ENCODE peak calls at places on chromosomes 7 and 10, in four cellular contexts. N is astrocyte of the spinal cord, R is left cardiac atrium, K is GM06990. L is an unnamed sample.

GRCh38 chr10:17101257-17101909 is 28.2 kb downstream of the CUBN start:
- DNase-seq in N (no peak), R (no peak), K (no peak), L (no peak)

GRCh38 chr10:75431180-75432111 is at the start of gene LRMDA:
- DNase-seq in N (no peak), R (peak), K (no peak), L (peak)

GRCh38 chr10:76324283-76324682 is 892.9 kb downstream of the LRMDA start:
- DNase-seq in N (peak), R (peak), K (no peak), L (peak)

GRCh38 chr10:116240551-116240950 is 32.5 kb downstream of the GFRA1 start:
- DNase-seq in R (no peak), K (no peak), N (no peak), L (no peak)

GRCh38 chr10:66294538-66294937 is 631.3 kb upstream of the LRRTM3 start:
- DNase-seq in R (no peak), K (no peak), N (no peak), L (no peak)

GRCh38 chr10:122637371-122637770 is 62.3 kb downstream of the C10orf120 start:
- DNase-seq in R (peak), K (no peak), N (no peak), L (peak)

GRCh38 chr7:90988523-90988922 is 275.7 kb upstream of the FZD1 start:
- DNase-seq in K (no peak), N (no peak), R (no peak), L (no peak)

GRCh38 chr7:20798081-20798693 is 11.5 kb upstream of the SP8 start:
- DNase-seq in N (no peak), R (peak), K (peak), L (no peak)

GRCh38 chr10:114243661-114244060 is 4.6 kb downstream of the VWA2 start:
- DNase-seq in N (no peak), R (no peak), K (no peak), L (no peak)

GRCh38 chr7:112546723-112547513 is 66.1 kb downstream of the LSMEM1 start:
- DNase-seq in N (no peak), K (no peak), R (no peak), L (no peak)

GRCh38 chr10:34758447-34758996 is 56.6 kb downstream of the PARD3 start:
- DNase-seq in N (peak), K (peak), R (no peak), L (no peak)

GRCh38 chr7:76302299-76303056 is at the start of gene HSPB1:
- DNase-seq in N (peak), R (peak), K (peak), L (peak)

GRCh38 chr10:6990891-6991290 is 410.8 kb upstream of the PRKCQ start:
- DNase-seq in K (no peak), R (no peak), N (no peak), L (no peak)

GRCh38 chr10:42941790-42942189 is 135.1 kb upstream of the RET start:
- DNase-seq in N (no peak), K (no peak), R (no peak), L (no peak)

GRCh38 chr7:30755384-30756154 is 3.6 kb downstream of the INMT start:
- DNase-seq in N (no peak), R (peak), K (no peak), L (peak)

GRCh38 chr10:7887417-7887816 is 69.1 kb downstream of the TAF3 start:
- DNase-seq in N (peak), R (no peak), K (no peak), L (no peak)

GRCh38 chr10:110446954-110447608 is 50.6 kb upstream of the DUSP5 start:
- DNase-seq in R (peak), K (no peak), N (peak), L (no peak)

GRCh38 chr7:92731327-92732063 is 104.9 kb downstream of the CDK6 start:
- DNase-seq in K (peak), N (no peak), R (no peak), L (no peak)

GRCh38 chr10:116708386-116708785 is 34.0 kb downstream of the HSPA12A start:
- DNase-seq in R (no peak), K (no peak), N (no peak), L (no peak)

GRCh38 chr7:155209920-155210319 is 87.8 kb upstream of the INSIG1 start:
- DNase-seq in K (no peak), N (no peak), R (no peak), L (no peak)

GRCh38 chr7:80088705-80089104 is 45.9 kb upstream of the GNAI1 start:
- DNase-seq in R (no peak), N (no peak), K (no peak), L (no peak)

GRCh38 chr10:22631646-22632278 is 82.6 kb downstream of the PIP4K2A start:
- DNase-seq in K (no peak), R (no peak), N (peak), L (no peak)

GRCh38 chr7:76997381-76998262 is 34.5 kb downstream of the SPDYE17 start:
- DNase-seq in R (no peak), N (no peak), K (no peak), L (no peak)

GRCh38 chr7:102834466-102834865 is 78.3 kb upstream of the LRRC17 start:
- DNase-seq in R (no peak), K (no peak), N (no peak), L (no peak)

GRCh38 chr10:120005408-120006280 is 113.1 kb downstream of the SEC23IP start:
- DNase-seq in R (no peak), K (no peak), N (no peak), L (no peak)

GRCh38 chr10:22473459-22473858 is 128.2 kb downstream of the SPAG6 start:
- DNase-seq in R (no peak), K (no peak), N (no peak), L (no peak)

GRCh38 chr7:84187087-84187805 is 7.3 kb downstream of the SEMA3A start:
- DNase-seq in R (no peak), K (no peak), N (peak), L (no peak)

GRCh38 chr7:75823198-75823910 is 9.7 kb upstream of the CCL24 start:
- DNase-seq in K (no peak), N (no peak), R (no peak), L (no peak)

GRCh38 chr7:31372538-31372937 is 32.0 kb upstream of the NEUROD6 start:
- DNase-seq in K (no peak), R (no peak), N (no peak), L (no peak)

GRCh38 chr10:36634916-36635315 is 490.5 kb upstream of the ANKRD30A start:
- DNase-seq in K (no peak), R (no peak), N (peak), L (no peak)

GRCh38 chr10:33041783-33042437 is 83.9 kb upstream of the ITGB1 start:
- DNase-seq in K (no peak), N (no peak), R (no peak), L (no peak)

GRCh38 chr10:16602104-16602735 is 80.5 kb upstream of the C1QL3 start:
- DNase-seq in R (no peak), K (no peak), N (no peak), L (no peak)